ENCODE peak calls at places on chromosomes 16 and 17, in nine cellular contexts. Z, I, X, E, K, S, P, F and V are unnamed samples.

GRCh38 chr17:34760931-34761500 is 181.6 kb downstream of the TMEM132E start:
- DNase-seq in E (no peak), Z (no peak), P (no peak), X (no peak), S (no peak), K (no peak), F (no peak), I (no peak), V (no peak)

GRCh38 chr17:79034931-79035485 is 11.0 kb downstream of the C1QTNF1 start:
- DNase-seq in X (no peak), K (no peak), P (no peak), E (no peak), F (peak), S (no peak), I (no peak), Z (no peak), V (no peak)

GRCh38 chr16:89641719-89642187 is 15.8 kb downstream of the CHMP1A start:
- DNase-seq in F (no peak), E (no peak), K (no peak), X (peak), P (no peak), Z (no peak), S (no peak), I (no peak), V (no peak)

GRCh38 chr16:49924078-49924477 is 68.2 kb upstream of the ZNF423 start:
- DNase-seq in F (no peak), K (no peak), X (no peak), I (no peak), E (no peak), P (no peak), S (no peak), Z (no peak), V (no peak)

GRCh38 chr16:84737192-84737591 is 37.4 kb downstream of the USP10 start:
- DNase-seq in P (no peak), E (no peak), F (no peak), X (no peak), I (no peak), K (no peak), S (no peak), Z (no peak), V (no peak)

GRCh38 chr16:73116576-73116975 is 68.6 kb upstream of the ZFHX3 start:
- DNase-seq in F (no peak), P (no peak), Z (no peak), S (no peak), X (no peak), I (no peak), E (no peak), K (no peak), V (no peak)

GRCh38 chr17:61127960-61128359 is 271.7 kb upstream of the TBX2 start:
- DNase-seq in Z (no peak), E (no peak), I (no peak), F (no peak), S (no peak), K (no peak), P (peak), X (no peak), V (peak)

GRCh38 chr16:4298761-4299522 is 16.9 kb upstream of the GLIS2 start:
- DNase-seq in E (peak), K (peak), F (no peak), S (peak), Z (peak), P (peak), I (peak), X (peak), V (peak)

GRCh38 chr17:30716461-30717289 is 107.8 kb downstream of the CRLF3 start:
- DNase-seq in I (no peak), F (no peak), P (peak), X (peak), E (no peak), K (peak), Z (no peak), S (no peak), V (peak)

GRCh38 chr16:49487746-49488145 is 114.1 kb downstream of the C16orf78 start:
- DNase-seq in K (no peak), S (no peak), X (no peak), I (no peak), F (no peak), E (no peak), Z (no peak), P (no peak), V (no peak)

GRCh38 chr17:21042434-21043295 is at the start of gene USP22:
- DNase-seq in Z (no peak), F (peak), K (no peak), E (peak), S (peak), I (peak), X (no peak), P (peak), V (no peak)

GRCh38 chr17:64038331-64039105 is 18.1 kb upstream of the ICAM2 start:
- DNase-seq in S (no peak), K (no peak), Z (no peak), P (no peak), F (no peak), E (no peak), X (no peak), I (no peak), V (no peak)

GRCh38 chr16:74291577-74292208 is 4.9 kb upstream of the PSMD7 start:
- DNase-seq in I (no peak), F (no peak), Z (no peak), P (no peak), X (no peak), E (peak), K (no peak), S (no peak), V (peak)

GRCh38 chr17:61251939-61252865 is 147.4 kb upstream of the TBX2 start:
- DNase-seq in X (peak), I (no peak), Z (peak), P (peak), K (peak), F (no peak), E (no peak), S (peak), V (peak)

GRCh38 chr17:72465191-72466024 is 344.6 kb downstream of the SOX9 start:
- DNase-seq in X (no peak), K (no peak), F (no peak), S (no peak), Z (peak), P (peak), E (peak), I (no peak), V (peak)

GRCh38 chr17:38742431-38743308 is 5.5 kb downstream of the PCGF2 start:
- DNase-seq in E (no peak), I (no peak), K (no peak), P (peak), X (peak), S (no peak), Z (peak), F (no peak), V (peak)

GRCh38 chr17:76472726-76473125 is 5.3 kb downstream of the AANAT start:
- DNase-seq in S (no peak), E (no peak), Z (no peak), F (no peak), X (no peak), I (no peak), P (no peak), K (no peak), V (no peak)

GRCh38 chr16:19094542-19095365 is 19.0 kb upstream of the ITPRIPL2 start:
- DNase-seq in X (no peak), E (no peak), K (no peak), P (peak), S (no peak), I (no peak), F (no peak), Z (no peak), V (no peak)

GRCh38 chr17:37413875-37414519 is 7.3 kb downstream of the TADA2A start:
- DNase-seq in S (no peak), Z (no peak), P (peak), I (no peak), K (no peak), X (no peak), E (no peak), F (no peak), V (no peak)